ENCODE peak calls at places on chromosomes 7 and 10, in eight cellular contexts. U is fibroblast of pulmonary artery; Q is aorta; Z is CD8-positive, alpha-beta memory T cell; A is tibial nerve; G is left lung; H is cerebellum; M is non-pigmented ciliary epithelial cell. E is an unnamed sample.

GRCh38 chr10:47043928-47044544 is 132.8 kb downstream of the PTPN20 start:
- DNase-seq in U (no peak), Q (peak; percentile 49), Z (no peak), A (no peak), G (peak; percentile 26), H (no peak), M (no peak), E (no peak)

GRCh38 chr7:44264221-44264956 is 61.0 kb downstream of the CAMK2B start:
- DNase-seq in U (no peak), Q (no peak), Z (no peak), A (no peak), G (no peak), H (peak; percentile 95), M (no peak), E (no peak)

GRCh38 chr10:119368991-119369869 is 161.9 kb downstream of the GRK5 start:
- DNase-seq in U (no peak), Q (peak; percentile 74), Z (no peak), A (no peak), G (no peak), H (no peak), M (no peak), E (no peak)

GRCh38 chr10:89163265-89163995 is 43.7 kb downstream of the CH25H start:
- DNase-seq in U (peak; percentile 35), Q (no peak), Z (peak; percentile 6), A (peak; percentile 16), G (peak; percentile 54), H (peak; percentile 12), M (no peak), E (peak; percentile 46)

GRCh38 chr7:140165422-140165821 is 11.4 kb downstream of the KDM7A start:
- DNase-seq in U (peak; percentile 70), Q (no peak), Z (no peak), A (no peak), G (no peak), H (no peak), M (peak; percentile 51), E (no peak)

GRCh38 chr10:68981074-68981473 is 7.5 kb upstream of the KIFBP start:
- DNase-seq in U (peak; percentile 25), Q (no peak), Z (no peak), A (no peak), G (no peak), H (no peak), M (no peak), E (no peak)

GRCh38 chr7:65390588-65390987 is 16.9 kb downstream of the ZNF92 start:
- DNase-seq in U (no peak), Q (no peak), Z (no peak), A (no peak), G (no peak), H (no peak), M (no peak), E (no peak)

GRCh38 chr7:20153999-20154398 is 63.2 kb downstream of the MACC1 start:
- DNase-seq in U (no peak), Q (no peak), Z (no peak), A (no peak), G (no peak), H (no peak), M (no peak), E (no peak)

GRCh38 chr10:34102237-34102673 is 712.8 kb downstream of the PARD3 start:
- DNase-seq in U (peak; percentile 79), Q (peak; percentile 85), Z (no peak), A (no peak), G (peak; percentile 64), H (no peak), M (no peak), E (no peak)

GRCh38 chr7:18177129-18177814 is 149.6 kb upstream of the PRPS1L1 start:
- DNase-seq in U (no peak), Q (no peak), Z (no peak), A (no peak), G (no peak), H (no peak), M (no peak), E (no peak)

GRCh38 chr10:28774051-28774995 is 97.0 kb downstream of the BAMBI start:
- DNase-seq in U (no peak), Q (no peak), Z (no peak), A (no peak), G (no peak), H (no peak), M (no peak), E (no peak)